ENCODE peak calls at places on chromosomes 4 and X, in seven cellular contexts. One of them, this sample, is unnamed.
A peak's percentile ranks its signal among the peaks of the same experiment; 100 is the strongest.

GRCh38 chr4:140944539-140944938 is 188.4 kb upstream of the TBC1D9 start:
- DNase-seq in AG04450: no peak
- DNase-seq in uterus: no peak
- DNase-seq in breast epithelium: no peak
- DNase-seq in body of pancreas: no peak
- DNase-seq in CD8-positive, alpha-beta memory T cell: no peak
- DNase-seq in psoas muscle: no peak
- DNase-seq in this sample: no peak

GRCh38 chr4:20378181-20378580 is 126.5 kb downstream of the SLIT2 start:
- DNase-seq in breast epithelium: no peak
- DNase-seq in psoas muscle: no peak
- DNase-seq in CD8-positive, alpha-beta memory T cell: no peak
- DNase-seq in body of pancreas: no peak
- DNase-seq in AG04450: no peak
- DNase-seq in uterus: no peak
- DNase-seq in this sample: no peak

GRCh38 chr4:157804986-157805385 is 367.8 kb downstream of the GASK1B start:
- DNase-seq in CD8-positive, alpha-beta memory T cell: no peak
- DNase-seq in psoas muscle: no peak
- DNase-seq in body of pancreas: no peak
- DNase-seq in AG04450: no peak
- DNase-seq in uterus: no peak
- DNase-seq in breast epithelium: no peak
- DNase-seq in this sample: no peak

GRCh38 chrX:64580035-64580434 is 184.8 kb upstream of the MTMR8 start:
- DNase-seq in psoas muscle: no peak
- DNase-seq in uterus: no peak
- DNase-seq in breast epithelium: no peak
- DNase-seq in CD8-positive, alpha-beta memory T cell: no peak
- DNase-seq in body of pancreas: no peak
- DNase-seq in AG04450: no peak
- DNase-seq in this sample: no peak

GRCh38 chrX:66635360-66635759 is 3.5 kb downstream of the EDA2R start:
- DNase-seq in CD8-positive, alpha-beta memory T cell: no peak
- DNase-seq in AG04450: peak; percentile 71
- DNase-seq in breast epithelium: no peak
- DNase-seq in body of pancreas: no peak
- DNase-seq in uterus: peak; percentile 41
- DNase-seq in psoas muscle: no peak
- DNase-seq in this sample: no peak

GRCh38 chrX:55196688-55197087 is 23.5 kb upstream of the PAGE5 start:
- DNase-seq in breast epithelium: no peak
- DNase-seq in uterus: no peak
- DNase-seq in psoas muscle: no peak
- DNase-seq in AG04450: no peak
- DNase-seq in body of pancreas: no peak
- DNase-seq in CD8-positive, alpha-beta memory T cell: no peak
- DNase-seq in this sample: no peak

GRCh38 chrX:10636337-10636736 is 16.0 kb upstream of the MID1 start:
- DNase-seq in psoas muscle: no peak
- DNase-seq in breast epithelium: no peak
- DNase-seq in body of pancreas: peak; percentile 46
- DNase-seq in uterus: peak; percentile 49
- DNase-seq in CD8-positive, alpha-beta memory T cell: no peak
- DNase-seq in AG04450: no peak
- DNase-seq in this sample: no peak

GRCh38 chrX:123993904-123994635 is 32.6 kb downstream of the STAG2 start:
- DNase-seq in psoas muscle: no peak
- DNase-seq in uterus: no peak
- DNase-seq in body of pancreas: no peak
- DNase-seq in AG04450: peak; percentile 6
- DNase-seq in CD8-positive, alpha-beta memory T cell: no peak
- DNase-seq in breast epithelium: no peak
- DNase-seq in this sample: no peak

GRCh38 chr4:24889991-24890390 is 22.9 kb downstream of the CCDC149 start:
- DNase-seq in psoas muscle: no peak
- DNase-seq in body of pancreas: no peak
- DNase-seq in breast epithelium: no peak
- DNase-seq in uterus: no peak
- DNase-seq in AG04450: no peak
- DNase-seq in CD8-positive, alpha-beta memory T cell: no peak
- DNase-seq in this sample: no peak

GRCh38 chr4:79673898-79674297 is 265.9 kb upstream of the GK2 start:
- DNase-seq in body of pancreas: no peak
- DNase-seq in breast epithelium: no peak
- DNase-seq in CD8-positive, alpha-beta memory T cell: no peak
- DNase-seq in AG04450: no peak
- DNase-seq in uterus: no peak
- DNase-seq in psoas muscle: no peak
- DNase-seq in this sample: no peak

GRCh38 chr4:75018811-75019210 is 85.9 kb downstream of the PARM1 start:
- DNase-seq in AG04450: no peak
- DNase-seq in uterus: no peak
- DNase-seq in body of pancreas: no peak
- DNase-seq in breast epithelium: no peak
- DNase-seq in psoas muscle: no peak
- DNase-seq in CD8-positive, alpha-beta memory T cell: no peak
- DNase-seq in this sample: no peak

GRCh38 chr4:112322866-112323265 is 25.7 kb downstream of the ALPK1 start:
- DNase-seq in uterus: no peak
- DNase-seq in CD8-positive, alpha-beta memory T cell: no peak
- DNase-seq in breast epithelium: no peak
- DNase-seq in body of pancreas: no peak
- DNase-seq in AG04450: no peak
- DNase-seq in psoas muscle: no peak
- DNase-seq in this sample: no peak

GRCh38 chr4:76498550-76498949 is 63.5 kb downstream of the SHROOM3 start:
- DNase-seq in body of pancreas: no peak
- DNase-seq in CD8-positive, alpha-beta memory T cell: no peak
- DNase-seq in AG04450: no peak
- DNase-seq in breast epithelium: no peak
- DNase-seq in uterus: no peak
- DNase-seq in psoas muscle: no peak
- DNase-seq in this sample: no peak

GRCh38 chr4:2923141-2923551 is 40.1 kb downstream of the NOP14 start:
- DNase-seq in CD8-positive, alpha-beta memory T cell: no peak
- DNase-seq in AG04450: no peak
- DNase-seq in uterus: peak; percentile 9
- DNase-seq in body of pancreas: no peak
- DNase-seq in psoas muscle: no peak
- DNase-seq in breast epithelium: peak; percentile 28
- DNase-seq in this sample: no peak

GRCh38 chr4:96566755-96567154 is 726.9 kb downstream of the PDHA2 start:
- DNase-seq in AG04450: no peak
- DNase-seq in psoas muscle: no peak
- DNase-seq in uterus: no peak
- DNase-seq in body of pancreas: no peak
- DNase-seq in breast epithelium: no peak
- DNase-seq in CD8-positive, alpha-beta memory T cell: no peak
- DNase-seq in this sample: no peak

GRCh38 chr4:166078956-166079355 is 205.9 kb downstream of the TLL1 start:
- DNase-seq in CD8-positive, alpha-beta memory T cell: no peak
- DNase-seq in body of pancreas: no peak
- DNase-seq in AG04450: no peak
- DNase-seq in psoas muscle: no peak
- DNase-seq in uterus: no peak
- DNase-seq in breast epithelium: no peak
- DNase-seq in this sample: no peak

GRCh38 chr4:184286346-184286745 is 68.7 kb upstream of the ENPP6 start:
- DNase-seq in AG04450: no peak
- DNase-seq in psoas muscle: no peak
- DNase-seq in breast epithelium: no peak
- DNase-seq in body of pancreas: no peak
- DNase-seq in uterus: no peak
- DNase-seq in CD8-positive, alpha-beta memory T cell: no peak
- DNase-seq in this sample: no peak

GRCh38 chrX:100659431-100660137 is 15.6 kb downstream of the SRPX2 start:
- DNase-seq in CD8-positive, alpha-beta memory T cell: no peak
- DNase-seq in uterus: no peak
- DNase-seq in body of pancreas: no peak
- DNase-seq in psoas muscle: no peak
- DNase-seq in AG04450: no peak
- DNase-seq in breast epithelium: no peak
- DNase-seq in this sample: no peak

GRCh38 chrX:22124098-22124497 is 92.0 kb downstream of the PHEX start:
- DNase-seq in CD8-positive, alpha-beta memory T cell: no peak
- DNase-seq in body of pancreas: no peak
- DNase-seq in psoas muscle: no peak
- DNase-seq in AG04450: no peak
- DNase-seq in breast epithelium: no peak
- DNase-seq in uterus: no peak
- DNase-seq in this sample: no peak

GRCh38 chr4:6568148-6568547 is 6.8 kb upstream of the MAN2B2 start:
- DNase-seq in CD8-positive, alpha-beta memory T cell: no peak
- DNase-seq in AG04450: no peak
- DNase-seq in breast epithelium: no peak
- DNase-seq in uterus: no peak
- DNase-seq in psoas muscle: no peak
- DNase-seq in body of pancreas: no peak
- DNase-seq in this sample: no peak

GRCh38 chr4:7962609-7963508 is 23.2 kb upstream of the AFAP1 start:
- DNase-seq in AG04450: no peak
- DNase-seq in uterus: no peak
- DNase-seq in CD8-positive, alpha-beta memory T cell: no peak
- DNase-seq in psoas muscle: peak; percentile 65
- DNase-seq in breast epithelium: no peak
- DNase-seq in body of pancreas: no peak
- DNase-seq in this sample: no peak

GRCh38 chr4:7957113-7957656 is 17.5 kb upstream of the AFAP1 start:
- DNase-seq in body of pancreas: no peak
- DNase-seq in psoas muscle: no peak
- DNase-seq in uterus: peak; percentile 56
- DNase-seq in AG04450: no peak
- DNase-seq in breast epithelium: no peak
- DNase-seq in CD8-positive, alpha-beta memory T cell: no peak
- DNase-seq in this sample: no peak

GRCh38 chr4:7960790-7961655 is 21.4 kb upstream of the AFAP1 start:
- DNase-seq in psoas muscle: peak; percentile 44
- DNase-seq in body of pancreas: peak; percentile 62
- DNase-seq in breast epithelium: no peak
- DNase-seq in AG04450: peak; percentile 99
- DNase-seq in uterus: peak; percentile 94
- DNase-seq in CD8-positive, alpha-beta memory T cell: peak; percentile 41
- DNase-seq in this sample: no peak

GRCh38 chr4:7959066-7959465 is 19.4 kb upstream of the AFAP1 start:
- DNase-seq in body of pancreas: no peak
- DNase-seq in breast epithelium: no peak
- DNase-seq in uterus: no peak
- DNase-seq in CD8-positive, alpha-beta memory T cell: no peak
- DNase-seq in psoas muscle: no peak
- DNase-seq in AG04450: no peak
- DNase-seq in this sample: no peak

GRCh38 chr4:7960017-7960789 is 20.5 kb upstream of the AFAP1 start:
- DNase-seq in body of pancreas: no peak
- DNase-seq in AG04450: no peak
- DNase-seq in breast epithelium: no peak
- DNase-seq in uterus: peak; percentile 70
- DNase-seq in CD8-positive, alpha-beta memory T cell: no peak
- DNase-seq in psoas muscle: peak; percentile 65
- DNase-seq in this sample: no peak
- H3K27ac ChIP-seq in body of pancreas: no peak overlapping the region
- H3K27ac ChIP-seq in AG04450: peak overlapping the region; percentile 96
- H3K27ac ChIP-seq in breast epithelium: peak overlapping the region; percentile 58
- H3K27ac ChIP-seq in uterus: peak overlapping the region; percentile 98
- H3K27ac ChIP-seq in CD8-positive, alpha-beta memory T cell: no peak overlapping the region
- H3K27ac ChIP-seq in psoas muscle: peak overlapping the region; percentile 62
- H3K27ac ChIP-seq in this sample: peak overlapping the region; percentile 46

GRCh38 chrX:43008356-43008755 is 230.4 kb upstream of the PPP1R2C start:
- DNase-seq in CD8-positive, alpha-beta memory T cell: no peak
- DNase-seq in AG04450: no peak
- DNase-seq in uterus: no peak
- DNase-seq in body of pancreas: no peak
- DNase-seq in breast epithelium: no peak
- DNase-seq in psoas muscle: no peak
- DNase-seq in this sample: no peak
- H3K27ac ChIP-seq in CD8-positive, alpha-beta memory T cell: no peak overlapping the region
- H3K27ac ChIP-seq in AG04450: no peak overlapping the region
- H3K27ac ChIP-seq in uterus: no peak overlapping the region
- H3K27ac ChIP-seq in body of pancreas: no peak overlapping the region
- H3K27ac ChIP-seq in breast epithelium: no peak overlapping the region
- H3K27ac ChIP-seq in psoas muscle: no peak overlapping the region
- H3K27ac ChIP-seq in this sample: no peak overlapping the region

GRCh38 chr4:155629831-155630425 is 36.7 kb upstream of the GUCY1A1 start:
- DNase-seq in breast epithelium: no peak
- DNase-seq in uterus: no peak
- DNase-seq in AG04450: peak; percentile 66
- DNase-seq in psoas muscle: no peak
- DNase-seq in CD8-positive, alpha-beta memory T cell: no peak
- DNase-seq in body of pancreas: no peak
- DNase-seq in this sample: no peak
- H3K27ac ChIP-seq in breast epithelium: no peak overlapping the region
- H3K27ac ChIP-seq in uterus: peak overlapping the region; percentile 50
- H3K27ac ChIP-seq in AG04450: no peak overlapping the region
- H3K27ac ChIP-seq in psoas muscle: no peak overlapping the region
- H3K27ac ChIP-seq in CD8-positive, alpha-beta memory T cell: no peak overlapping the region
- H3K27ac ChIP-seq in body of pancreas: no peak overlapping the region
- H3K27ac ChIP-seq in this sample: no peak overlapping the region

DNA sequence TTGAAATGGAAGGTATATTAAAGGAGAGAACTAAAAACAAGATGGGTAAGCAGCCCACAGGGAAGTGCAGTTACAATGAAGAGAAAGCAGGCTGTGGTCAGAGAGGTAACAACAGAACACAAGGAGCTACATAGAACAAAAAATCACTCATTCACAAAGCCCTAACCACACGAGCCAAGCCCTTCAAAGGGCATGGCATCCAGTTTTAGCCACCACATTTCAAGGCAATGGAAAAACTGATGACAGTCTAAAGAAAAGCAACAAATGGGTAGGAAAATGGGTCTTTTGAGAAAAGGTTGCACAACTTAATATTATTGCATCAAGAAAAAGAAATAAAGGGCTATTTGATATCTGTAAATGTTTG is 37.5 kb downstream of the KDR start:
- DNase-seq in body of pancreas: no peak
- DNase-seq in breast epithelium: no peak
- DNase-seq in uterus: no peak
- DNase-seq in psoas muscle: no peak
- DNase-seq in AG04450: no peak
- DNase-seq in CD8-positive, alpha-beta memory T cell: no peak
- DNase-seq in this sample: no peak
- H3K27ac ChIP-seq in body of pancreas: no peak overlapping the region
- H3K27ac ChIP-seq in breast epithelium: peak overlapping the region; percentile 54
- H3K27ac ChIP-seq in uterus: peak overlapping the region; percentile 35
- H3K27ac ChIP-seq in psoas muscle: no peak overlapping the region
- H3K27ac ChIP-seq in AG04450: no peak overlapping the region
- H3K27ac ChIP-seq in CD8-positive, alpha-beta memory T cell: no peak overlapping the region
- H3K27ac ChIP-seq in this sample: peak overlapping the region; percentile 85

GRCh38 chr4:123217676-123218075 is 178.9 kb upstream of the SPRY1 start:
- DNase-seq in psoas muscle: no peak
- DNase-seq in breast epithelium: no peak
- DNase-seq in uterus: no peak
- DNase-seq in CD8-positive, alpha-beta memory T cell: no peak
- DNase-seq in body of pancreas: no peak
- DNase-seq in AG04450: no peak
- DNase-seq in this sample: no peak

DNA sequence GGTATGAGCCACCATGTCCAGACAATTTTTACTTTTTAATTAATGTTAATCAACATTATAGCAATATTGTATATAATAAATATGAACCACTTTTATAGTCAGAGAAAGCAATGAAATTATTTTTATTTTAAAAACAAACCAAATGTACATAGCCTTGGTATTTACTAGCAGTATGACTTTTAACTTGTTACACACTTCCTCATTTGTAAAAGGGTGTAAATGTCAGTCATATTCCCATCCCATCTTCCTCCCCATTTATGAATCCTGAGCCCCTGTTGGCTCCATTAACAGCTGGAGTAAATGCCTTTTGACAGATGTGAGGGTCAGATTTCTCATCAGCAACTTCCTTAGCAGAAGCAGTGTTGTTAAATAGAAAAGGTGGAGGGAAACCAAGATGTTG is 179.6 kb upstream of the SPRY1 start:
- DNase-seq in uterus: no peak
- DNase-seq in body of pancreas: no peak
- DNase-seq in psoas muscle: no peak
- DNase-seq in breast epithelium: no peak
- DNase-seq in AG04450: no peak
- DNase-seq in CD8-positive, alpha-beta memory T cell: no peak
- DNase-seq in this sample: no peak
- H3K27ac ChIP-seq in uterus: no peak overlapping the region
- H3K27ac ChIP-seq in body of pancreas: no peak overlapping the region
- H3K27ac ChIP-seq in psoas muscle: no peak overlapping the region
- H3K27ac ChIP-seq in breast epithelium: no peak overlapping the region
- H3K27ac ChIP-seq in AG04450: no peak overlapping the region
- H3K27ac ChIP-seq in CD8-positive, alpha-beta memory T cell: no peak overlapping the region
- H3K27ac ChIP-seq in this sample: no peak overlapping the region

This sample was measured in caudate nucleus.